ENCODE peak calls at places on chromosomes 5 and 9, in six cellular contexts. C is activated T-helper 1 cell treated with anti-CD3 and anti-CD28 coated beads, Interleukin-2, amount 50 U/mL, for 16 hours; U is stimulated activated CD4-positive, alpha-beta T cell treated with anti-CD3 and anti-CD28 coated beads, Interleukin-2, amount 100 ng/mL, for 48 hours; G is SHP77; Z is stromal cell of bone marrow; W is cardiac septum. F is an unnamed sample.

GRCh38 chr9:84773023-84773422 is 103.5 kb downstream of the NTRK2 start:
- DNase-seq in C (no peak), U (no peak), G (no peak), Z (no peak), W (no peak), F (no peak)

GRCh38 chr9:100473271-100474081 is 527 bp downstream of the TMEFF1 start:
- DNase-seq in C (no peak), U (peak; percentile 15), G (no peak), Z (no peak), W (no peak), F (no peak)

GRCh38 chr5:88729476-88730182 is 153.4 kb downstream of the MEF2C start:
- DNase-seq in C (no peak), U (peak; percentile 49), G (peak; percentile 79), Z (peak; percentile 62), W (no peak), F (no peak)

GRCh38 chr5:172868924-172869565 is 35.0 kb downstream of the ERGIC1 start:
- DNase-seq in C (no peak), U (no peak), G (no peak), Z (peak; percentile 91), W (no peak), F (no peak)

GRCh38 chr5:172454355-172455086 is at the start of gene SH3PXD2B:
- DNase-seq in C (no peak), U (peak; percentile 30), G (peak; percentile 66), Z (no peak), W (peak; percentile 79), F (no peak)

GRCh38 chr5:123429993-123430392 is 6.8 kb upstream of the CEP120 start:
- DNase-seq in C (no peak), U (no peak), G (no peak), Z (peak; percentile 81), W (no peak), F (no peak)

GRCh38 chr9:114574438-114574837 is 13.1 kb upstream of the ATP6V1G1 start:
- DNase-seq in C (no peak), U (no peak), G (no peak), Z (no peak), W (no peak), F (no peak)

GRCh38 chr5:156474251-156474650 is 147.3 kb downstream of the SGCD start:
- DNase-seq in C (no peak), U (no peak), G (no peak), Z (no peak), W (no peak), F (no peak)

GRCh38 chr9:127311239-127311741 is 46.7 kb downstream of the GARNL3 start:
- DNase-seq in C (no peak), U (peak; percentile 5), G (no peak), Z (peak; percentile 74), W (no peak), F (no peak)

GRCh38 chr5:102582706-102583105 is 83.9 kb upstream of the SLCO6A1 start:
- DNase-seq in C (no peak), U (no peak), G (no peak), Z (no peak), W (no peak), F (no peak)

GRCh38 chr9:127783111-127783621 is 2.7 kb upstream of the CDK9 start:
- DNase-seq in C (peak; percentile 46), U (peak; percentile 49), G (no peak), Z (no peak), W (peak; percentile 89), F (no peak)

GRCh38 chr5:103668281-103668680 is 105.7 kb upstream of the NUDT12 start:
- DNase-seq in C (no peak), U (no peak), G (no peak), Z (no peak), W (no peak), F (no peak)

F was measured in chondrocyte.